ENCODE peak calls at places on chromosomes 7 and 10, in seven cellular contexts. One of them, this sample, is unnamed.
A peak's percentile ranks its signal among the peaks of the same experiment; 100 is the strongest.

GRCh38 chr10:14415676-14416307 is 85.1 kb upstream of the FRMD4A start:
- DNase-seq in heart left ventricle: no peak
- DNase-seq in H9: no peak
- DNase-seq in upper lobe of right lung: no peak
- DNase-seq in sigmoid colon: no peak
- DNase-seq in cardiac fibroblast: peak; percentile 20
- DNase-seq in fibroblast of mammary gland: no peak
- DNase-seq in this sample: no peak

GRCh38 chr10:126945351-126946035 is 40.3 kb downstream of the DOCK1 start:
- DNase-seq in H9: no peak
- DNase-seq in sigmoid colon: no peak
- DNase-seq in fibroblast of mammary gland: peak; percentile 31
- DNase-seq in upper lobe of right lung: no peak
- DNase-seq in heart left ventricle: no peak
- DNase-seq in cardiac fibroblast: no peak
- DNase-seq in this sample: no peak

GRCh38 chr7:134941185-134941900 is 45.0 kb upstream of the AGBL3 start:
- DNase-seq in H9: no peak
- DNase-seq in heart left ventricle: no peak
- DNase-seq in fibroblast of mammary gland: peak; percentile 83
- DNase-seq in cardiac fibroblast: peak; percentile 95
- DNase-seq in sigmoid colon: no peak
- DNase-seq in upper lobe of right lung: no peak
- DNase-seq in this sample: no peak

GRCh38 chr10:23150081-23150480 is 42.0 kb upstream of the PTF1A start:
- DNase-seq in sigmoid colon: no peak
- DNase-seq in cardiac fibroblast: no peak
- DNase-seq in heart left ventricle: no peak
- DNase-seq in fibroblast of mammary gland: no peak
- DNase-seq in H9: no peak
- DNase-seq in upper lobe of right lung: no peak
- DNase-seq in this sample: no peak

GRCh38 chr10:84876116-84876999 is 548.0 kb downstream of the CCSER2 start:
- DNase-seq in fibroblast of mammary gland: no peak
- DNase-seq in cardiac fibroblast: no peak
- DNase-seq in H9: no peak
- DNase-seq in upper lobe of right lung: no peak
- DNase-seq in heart left ventricle: no peak
- DNase-seq in sigmoid colon: no peak
- DNase-seq in this sample: no peak

GRCh38 chr10:126171555-126171954 is 216.7 kb downstream of the ADAM12 start:
- DNase-seq in sigmoid colon: no peak
- DNase-seq in cardiac fibroblast: peak; percentile 88
- DNase-seq in upper lobe of right lung: no peak
- DNase-seq in fibroblast of mammary gland: peak; percentile 97
- DNase-seq in H9: no peak
- DNase-seq in heart left ventricle: no peak
- DNase-seq in this sample: no peak

GRCh38 chr10:29344073-29344820 is 55.4 kb downstream of the LYZL1 start:
- DNase-seq in H9: peak; percentile 34
- DNase-seq in cardiac fibroblast: peak; percentile 58
- DNase-seq in sigmoid colon: no peak
- DNase-seq in upper lobe of right lung: no peak
- DNase-seq in heart left ventricle: no peak
- DNase-seq in fibroblast of mammary gland: peak; percentile 92
- DNase-seq in this sample: no peak

GRCh38 chr7:110762514-110762913 is 328.4 kb upstream of the LRRN3 start:
- DNase-seq in cardiac fibroblast: no peak
- DNase-seq in sigmoid colon: no peak
- DNase-seq in heart left ventricle: no peak
- DNase-seq in H9: no peak
- DNase-seq in upper lobe of right lung: no peak
- DNase-seq in fibroblast of mammary gland: no peak
- DNase-seq in this sample: no peak

GRCh38 chr10:61929555-61929954 is 28.1 kb downstream of the ARID5B start:
- DNase-seq in sigmoid colon: no peak
- DNase-seq in fibroblast of mammary gland: no peak
- DNase-seq in H9: no peak
- DNase-seq in cardiac fibroblast: no peak
- DNase-seq in upper lobe of right lung: no peak
- DNase-seq in heart left ventricle: no peak
- DNase-seq in this sample: no peak

GRCh38 chr7:136009488-136010079 is 32.4 kb upstream of the MTPN start:
- DNase-seq in upper lobe of right lung: no peak
- DNase-seq in sigmoid colon: no peak
- DNase-seq in heart left ventricle: no peak
- DNase-seq in cardiac fibroblast: peak; percentile 73
- DNase-seq in H9: no peak
- DNase-seq in fibroblast of mammary gland: peak; percentile 61
- DNase-seq in this sample: no peak

GRCh38 chr7:129066290-129067131 is 11.6 kb upstream of the TNPO3 start:
- DNase-seq in heart left ventricle: no peak
- DNase-seq in H9: peak; percentile 75
- DNase-seq in sigmoid colon: no peak
- DNase-seq in upper lobe of right lung: no peak
- DNase-seq in cardiac fibroblast: peak; percentile 81
- DNase-seq in fibroblast of mammary gland: peak; percentile 73
- DNase-seq in this sample: no peak

DNA sequence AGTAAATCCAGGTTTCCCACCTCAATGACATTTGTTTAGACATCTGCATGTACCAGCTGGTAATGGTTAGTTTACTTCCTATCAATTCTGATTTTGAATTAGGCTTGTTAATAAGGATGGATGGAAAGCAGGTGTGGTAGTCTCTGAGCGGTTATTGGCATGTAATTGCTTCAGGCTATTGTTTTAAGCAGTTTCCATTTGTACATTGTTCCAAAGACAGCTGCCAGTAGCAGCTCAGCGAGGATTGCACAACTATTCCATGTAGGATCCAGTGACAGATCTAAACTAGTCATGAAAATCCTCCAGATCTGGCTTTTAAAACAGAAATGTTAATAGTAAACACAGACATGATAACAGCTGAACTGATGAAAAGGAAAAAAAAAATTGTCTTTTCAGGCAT is 436.0 kb upstream of the ADARB2 start:
- DNase-seq in sigmoid colon: no peak
- DNase-seq in cardiac fibroblast: no peak
- DNase-seq in heart left ventricle: no peak
- DNase-seq in fibroblast of mammary gland: no peak
- DNase-seq in upper lobe of right lung: no peak
- DNase-seq in H9: no peak
- DNase-seq in this sample: no peak
- TF ChIP-seq CTCF in sigmoid colon: no peak
- TF ChIP-seq CTCF in cardiac fibroblast: no peak
- TF ChIP-seq CTCF in heart left ventricle: no peak
- TF ChIP-seq CTCF in fibroblast of mammary gland: no peak
- TF ChIP-seq CTCF in upper lobe of right lung: no peak
- TF ChIP-seq CTCF in H9: no peak
- TF ChIP-seq CTCF in this sample: no peak

GRCh38 chr7:149685455-149685854 is 87.9 kb downstream of the ZNF467 start:
- DNase-seq in heart left ventricle: no peak
- DNase-seq in H9: no peak
- DNase-seq in cardiac fibroblast: peak; percentile 65
- DNase-seq in fibroblast of mammary gland: peak; percentile 62
- DNase-seq in sigmoid colon: no peak
- DNase-seq in upper lobe of right lung: no peak
- DNase-seq in this sample: no peak

GRCh38 chr7:149683898-149684297 is 89.5 kb downstream of the ZNF467 start:
- DNase-seq in cardiac fibroblast: no peak
- DNase-seq in sigmoid colon: no peak
- DNase-seq in upper lobe of right lung: no peak
- DNase-seq in fibroblast of mammary gland: no peak
- DNase-seq in heart left ventricle: no peak
- DNase-seq in H9: no peak
- DNase-seq in this sample: no peak

GRCh38 chr7:149682038-149682437 is 91.3 kb downstream of the ZNF467 start:
- DNase-seq in sigmoid colon: no peak
- DNase-seq in H9: no peak
- DNase-seq in upper lobe of right lung: no peak
- DNase-seq in fibroblast of mammary gland: no peak
- DNase-seq in cardiac fibroblast: no peak
- DNase-seq in heart left ventricle: no peak
- DNase-seq in this sample: no peak

GRCh38 chr7:149681274-149681673 is 92.1 kb downstream of the ZNF467 start:
- DNase-seq in sigmoid colon: no peak
- DNase-seq in fibroblast of mammary gland: no peak
- DNase-seq in cardiac fibroblast: no peak
- DNase-seq in H9: no peak
- DNase-seq in upper lobe of right lung: no peak
- DNase-seq in heart left ventricle: no peak
- DNase-seq in this sample: no peak

GRCh38 chr7:149683191-149683590 is 90.2 kb downstream of the ZNF467 start:
- DNase-seq in upper lobe of right lung: no peak
- DNase-seq in fibroblast of mammary gland: no peak
- DNase-seq in heart left ventricle: no peak
- DNase-seq in H9: no peak
- DNase-seq in sigmoid colon: no peak
- DNase-seq in cardiac fibroblast: no peak
- DNase-seq in this sample: no peak
- TF ChIP-seq CTCF in upper lobe of right lung: no peak
- TF ChIP-seq CTCF in fibroblast of mammary gland: no peak
- TF ChIP-seq CTCF in heart left ventricle: no peak
- TF ChIP-seq CTCF in H9: no peak
- TF ChIP-seq CTCF in sigmoid colon: no peak
- TF ChIP-seq CTCF in cardiac fibroblast: no peak
- TF ChIP-seq CTCF in this sample: no peak

GRCh38 chr7:105396566-105396965 is 7.8 kb upstream of the SRPK2 start:
- DNase-seq in fibroblast of mammary gland: no peak
- DNase-seq in upper lobe of right lung: no peak
- DNase-seq in sigmoid colon: no peak
- DNase-seq in heart left ventricle: no peak
- DNase-seq in H9: no peak
- DNase-seq in cardiac fibroblast: no peak
- DNase-seq in this sample: no peak

GRCh38 chr7:105402221-105403095 is 13.7 kb upstream of the SRPK2 start:
- DNase-seq in heart left ventricle: no peak
- DNase-seq in upper lobe of right lung: no peak
- DNase-seq in fibroblast of mammary gland: peak; percentile 35
- DNase-seq in sigmoid colon: no peak
- DNase-seq in H9: no peak
- DNase-seq in cardiac fibroblast: peak; percentile 58
- DNase-seq in this sample: no peak

GRCh38 chr7:105403128-105403527 is 14.4 kb upstream of the SRPK2 start:
- DNase-seq in sigmoid colon: no peak
- DNase-seq in upper lobe of right lung: no peak
- DNase-seq in cardiac fibroblast: no peak
- DNase-seq in fibroblast of mammary gland: no peak
- DNase-seq in H9: no peak
- DNase-seq in heart left ventricle: no peak
- DNase-seq in this sample: no peak

GRCh38 chr7:105399043-105399725 is 10.5 kb upstream of the SRPK2 start:
- DNase-seq in heart left ventricle: no peak
- DNase-seq in fibroblast of mammary gland: peak; percentile 41
- DNase-seq in H9: no peak
- DNase-seq in cardiac fibroblast: peak; percentile 47
- DNase-seq in upper lobe of right lung: no peak
- DNase-seq in sigmoid colon: no peak
- DNase-seq in this sample: no peak
- TF ChIP-seq CTCF in heart left ventricle: no peak
- TF ChIP-seq CTCF in fibroblast of mammary gland: peak; percentile 38
- TF ChIP-seq CTCF in H9: no peak
- TF ChIP-seq CTCF in cardiac fibroblast: peak; percentile 40
- TF ChIP-seq CTCF in upper lobe of right lung: peak; percentile 32
- TF ChIP-seq CTCF in sigmoid colon: no peak
- TF ChIP-seq CTCF in this sample: peak; percentile 23

DNA sequence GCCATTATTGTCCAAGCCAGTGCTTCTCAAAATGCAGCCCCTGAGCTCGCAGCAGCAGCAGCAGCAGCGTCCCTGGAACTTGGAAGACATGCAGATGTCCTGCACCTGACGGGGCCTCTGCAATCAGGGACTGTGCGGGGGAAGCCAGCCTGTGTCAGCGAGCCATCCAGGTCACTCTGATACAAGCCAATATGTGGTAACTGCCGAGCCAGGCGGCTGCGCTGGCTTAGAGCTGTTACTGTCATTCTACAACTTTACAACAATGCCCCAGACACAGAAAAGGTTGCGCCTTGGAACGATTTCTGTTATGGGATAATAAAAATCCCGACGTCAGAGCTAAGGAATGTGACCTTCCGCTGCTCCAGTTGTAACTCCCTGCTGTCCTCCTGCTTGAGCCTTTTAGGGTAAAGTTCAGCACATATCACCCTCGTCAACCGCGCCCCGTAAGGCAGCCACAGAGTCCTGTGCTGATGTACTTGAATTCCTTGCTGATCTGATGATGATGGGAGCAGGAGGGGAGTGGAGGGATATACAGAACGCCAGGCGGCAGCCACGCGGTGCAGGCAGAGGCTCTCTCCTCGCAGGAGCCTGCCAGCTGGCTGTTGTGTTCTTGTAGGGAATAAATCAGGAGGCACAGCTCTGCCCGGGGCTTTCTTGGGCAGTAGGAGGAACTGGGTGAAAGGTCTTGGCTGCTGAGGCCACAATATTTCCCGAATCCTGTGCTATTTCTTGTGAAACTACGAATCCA is 20.0 kb upstream of the CRYGN start:
- DNase-seq in sigmoid colon: peak; percentile 98
- DNase-seq in fibroblast of mammary gland: peak; percentile 88
- DNase-seq in cardiac fibroblast: peak; percentile 81
- DNase-seq in upper lobe of right lung: peak; percentile 81
- DNase-seq in heart left ventricle: peak; percentile 78
- DNase-seq in H9: peak; percentile 61
- DNase-seq in this sample: peak; percentile 40
- TF ChIP-seq CTCF in sigmoid colon: peak; percentile 23
- TF ChIP-seq CTCF in fibroblast of mammary gland: peak; percentile 38
- TF ChIP-seq CTCF in cardiac fibroblast: peak; percentile 41
- TF ChIP-seq CTCF in upper lobe of right lung: peak; percentile 30
- TF ChIP-seq CTCF in heart left ventricle: no peak
- TF ChIP-seq CTCF in H9: no peak
- TF ChIP-seq CTCF in this sample: no peak

DNA sequence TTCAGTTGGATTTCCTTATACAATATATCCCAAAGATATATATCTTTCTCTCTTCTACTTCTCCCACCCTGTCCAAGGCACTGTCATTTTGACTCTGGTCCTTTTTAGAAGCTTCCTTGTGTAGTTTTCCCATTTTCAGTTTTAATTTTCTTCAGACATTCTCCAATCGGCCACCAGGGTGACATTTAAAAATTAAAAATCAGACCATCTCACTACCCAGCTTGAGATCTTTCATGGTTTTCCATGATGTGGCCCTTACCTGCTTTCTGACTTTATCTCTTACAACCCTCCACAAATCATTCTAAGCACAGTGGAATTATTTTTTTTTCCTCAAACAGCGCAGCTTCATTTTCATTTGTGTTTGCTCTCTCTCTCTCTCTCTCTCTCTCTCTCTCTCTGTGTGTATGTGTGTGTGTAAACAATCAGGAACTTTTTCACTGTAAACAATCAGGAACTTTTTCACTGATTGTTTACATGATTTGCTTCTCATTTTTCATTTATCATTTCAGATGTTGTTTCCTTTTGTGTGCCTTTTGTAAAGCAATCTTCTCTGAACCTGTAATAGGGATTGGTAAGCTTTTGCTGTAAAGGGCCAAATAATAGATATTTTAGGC is 348.8 kb downstream of the ATRNL1 start:
- DNase-seq in heart left ventricle: no peak
- DNase-seq in fibroblast of mammary gland: no peak
- DNase-seq in upper lobe of right lung: no peak
- DNase-seq in H9: no peak
- DNase-seq in cardiac fibroblast: no peak
- DNase-seq in sigmoid colon: no peak
- DNase-seq in this sample: no peak
- TF ChIP-seq CTCF in heart left ventricle: no peak
- TF ChIP-seq CTCF in fibroblast of mammary gland: no peak
- TF ChIP-seq CTCF in upper lobe of right lung: no peak
- TF ChIP-seq CTCF in H9: peak; percentile 51
- TF ChIP-seq CTCF in cardiac fibroblast: no peak
- TF ChIP-seq CTCF in sigmoid colon: no peak
- TF ChIP-seq CTCF in this sample: peak; percentile 71

GRCh38 chr7:114085313-114085591 is 166.4 kb upstream of the PPP1R3A start:
- DNase-seq in H9: no peak
- DNase-seq in sigmoid colon: no peak
- DNase-seq in cardiac fibroblast: no peak
- DNase-seq in heart left ventricle: no peak
- DNase-seq in upper lobe of right lung: no peak
- DNase-seq in fibroblast of mammary gland: no peak
- DNase-seq in this sample: no peak
- TF ChIP-seq CTCF in H9: no peak
- TF ChIP-seq CTCF in sigmoid colon: no peak
- TF ChIP-seq CTCF in cardiac fibroblast: no peak
- TF ChIP-seq CTCF in heart left ventricle: no peak
- TF ChIP-seq CTCF in upper lobe of right lung: no peak
- TF ChIP-seq CTCF in fibroblast of mammary gland: no peak
- TF ChIP-seq CTCF in this sample: no peak